ENCODE peak calls at places on chromosomes 11 and 22, in nine cellular contexts. C is OCI-LY7; R is adipocyte; Y is Panc1; I is thoracic aorta; N is CD8-positive, alpha-beta T cell; J is naive thymus-derived CD4-positive, alpha-beta T cell; T is dorsolateral prefrontal cortex; G is upper lobe of right lung. M is an unnamed sample.

GRCh38 chr11:32400196-32400595 is 35.1 kb downstream of the WT1 start:
- DNase-seq in R (no peak), N (no peak), G (no peak), Y (no peak), J (no peak), C (no peak), T (no peak), I (no peak), M (no peak)

GRCh38 chr11:101127348-101127698 is 2.3 kb downstream of the PGR start:
- DNase-seq in C (no peak), T (no peak), I (no peak), J (no peak), R (peak), Y (no peak), G (peak), N (no peak), M (no peak)

GRCh38 chr11:66639066-66639813 is 737 bp downstream of the RBM4 start:
- DNase-seq in G (no peak), N (peak), Y (no peak), T (no peak), I (no peak), R (peak), J (no peak), C (peak), M (peak)

GRCh38 chr22:24140357-24140756 is 40.9 kb upstream of the SUSD2 start:
- DNase-seq in G (no peak), N (no peak), T (no peak), R (no peak), C (no peak), Y (no peak), I (no peak), J (no peak), M (no peak)

GRCh38 chr11:12418019-12418611 is 40.7 kb downstream of the PARVA start:
- DNase-seq in T (no peak), J (no peak), R (peak), N (no peak), Y (no peak), C (no peak), I (no peak), G (no peak), M (no peak)

GRCh38 chr11:20089796-20090653 is 70.2 kb downstream of the DBX1 start:
- DNase-seq in G (no peak), N (no peak), R (peak), Y (no peak), J (no peak), C (no peak), I (no peak), T (no peak), M (no peak)

GRCh38 chr11:74949748-74950127 is 672 bp downstream of the SPCS2 start:
- DNase-seq in Y (no peak), N (no peak), G (no peak), J (no peak), C (peak), T (no peak), R (peak), I (no peak), M (no peak)

GRCh38 chr22:35863432-35863831 is 145.8 kb downstream of the APOL5 start:
- DNase-seq in R (no peak), C (peak), G (no peak), I (no peak), Y (no peak), T (no peak), J (no peak), N (no peak), M (no peak)

GRCh38 chr11:9384535-9385287 is at the start of gene IPO7:
- DNase-seq in J (peak), R (peak), T (peak), Y (peak), N (peak), I (peak), C (peak), G (peak), M (peak)

GRCh38 chr22:25235547-25236290 is 16.3 kb downstream of the CRYBB2 start:
- DNase-seq in Y (peak), T (peak), G (peak), I (no peak), R (peak), N (peak), J (peak), C (peak), M (peak)

GRCh38 chr11:19460718-19461405 is 220.1 kb upstream of the E2F8 start:
- DNase-seq in J (no peak), G (no peak), R (no peak), I (no peak), N (no peak), T (no peak), C (no peak), Y (no peak), M (no peak)

GRCh38 chr22:44155115-44155514 is 25.6 kb upstream of the PARVG start:
- DNase-seq in N (no peak), G (no peak), I (no peak), C (no peak), R (no peak), Y (no peak), J (no peak), T (no peak), M (no peak)

GRCh38 chr22:29147241-29147919 is 58.3 kb upstream of the EMID1 start:
- DNase-seq in N (no peak), C (no peak), Y (no peak), G (peak), R (no peak), T (no peak), I (no peak), J (no peak), M (no peak)

GRCh38 chr11:24386551-24387404 is 110.1 kb upstream of the LUZP2 start:
- DNase-seq in I (no peak), J (no peak), G (no peak), Y (no peak), N (no peak), R (peak), C (no peak), T (no peak), M (no peak)

GRCh38 chr11:845872-846271 is 3.2 kb downstream of the TSPAN4 start:
- DNase-seq in C (no peak), J (no peak), R (peak), N (no peak), Y (no peak), T (no peak), I (no peak), G (no peak), M (no peak)

GRCh38 chr22:46934746-46935491 is 172.5 kb downstream of the TBC1D22A start:
- DNase-seq in I (no peak), G (no peak), R (peak), C (no peak), J (no peak), N (no peak), Y (peak), T (no peak), M (no peak)

GRCh38 chr11:13233173-13233572 is 44.4 kb upstream of the BMAL1 start:
- DNase-seq in C (no peak), N (no peak), I (no peak), J (no peak), R (no peak), G (no peak), T (peak), Y (no peak), M (no peak)

GRCh38 chr22:21712751-21713427 is 22.7 kb downstream of the YPEL1 start:
- DNase-seq in I (no peak), G (no peak), T (peak), J (peak), N (peak), C (peak), Y (peak), R (peak), M (peak)
- H3K4me3 ChIP-seq in I (peak), G (no peak), T (peak), J (no peak), N (no peak), C (no peak), Y (no peak), R (peak), M (no peak)

GRCh38 chr22:45771711-45772110 is 100.1 kb downstream of the ATXN10 start:
- DNase-seq in T (no peak), J (no peak), C (no peak), N (no peak), R (no peak), G (no peak), Y (no peak), I (no peak), M (no peak)

GRCh38 chr22:45771057-45771456 is 99.4 kb downstream of the ATXN10 start:
- DNase-seq in N (no peak), C (no peak), I (no peak), G (no peak), Y (no peak), T (no peak), J (no peak), R (no peak), M (no peak)

GRCh38 chr22:45768490-45768889 is 96.9 kb downstream of the ATXN10 start:
- DNase-seq in Y (no peak), T (no peak), J (no peak), I (no peak), C (no peak), N (no peak), G (no peak), R (no peak), M (no peak)

GRCh38 chr22:45770506-45770905 is 98.9 kb downstream of the ATXN10 start:
- DNase-seq in Y (no peak), I (no peak), G (no peak), C (peak), J (no peak), R (no peak), T (no peak), N (no peak), M (no peak)

GRCh38 chr22:45769569-45770210 is 98.1 kb downstream of the ATXN10 start:
- DNase-seq in R (peak), J (no peak), G (no peak), N (no peak), T (no peak), Y (no peak), I (no peak), C (peak), M (no peak)
- H3K4me3 ChIP-seq in R (no peak), J (no peak), G (no peak), N (no peak), T (no peak), Y (no peak), I (no peak), C (peak), M (no peak)

GRCh38 chr11:114160884-114161283 is 101.4 kb downstream of the ZBTB16 start:
- DNase-seq in T (no peak), Y (no peak), N (no peak), R (no peak), C (no peak), I (no peak), J (no peak), G (no peak), M (no peak)
- H3K4me3 ChIP-seq in T (no peak), Y (no peak), N (no peak), R (peak), C (peak), I (peak), J (no peak), G (peak), M (peak)

GRCh38 chr11:98099371-98099770 is 921.4 kb upstream of the CNTN5 start:
- DNase-seq in C (no peak), G (no peak), R (no peak), T (no peak), I (no peak), Y (no peak), J (no peak), N (no peak), M (no peak)
- H3K4me3 ChIP-seq in C (no peak), G (no peak), R (no peak), T (no peak), I (no peak), Y (no peak), J (no peak), N (no peak), M (no peak)

GRCh38 chr22:50030315-50031188 is 18.0 kb upstream of the IL17REL start:
- DNase-seq in C (peak), Y (no peak), T (peak), R (peak), N (peak), I (no peak), G (peak), J (peak), M (peak)
- H3K4me3 ChIP-seq in C (no peak), Y (peak), T (peak), R (no peak), N (no peak), I (peak), G (no peak), J (no peak), M (no peak)